ENCODE peak calls at places on chromosomes 3 and 15, in five cellular contexts. X, K, G, H and S are unnamed samples.

GRCh38 chr3:127667119-127667681 is 5.6 kb upstream of the ABTB1 start:
- DNase-seq in H (no peak), X (no peak), G (peak; percentile 52), K (no peak), S (no peak)

GRCh38 chr3:95277614-95278013 is 1214.8 kb downstream of the NSUN3 start:
- DNase-seq in X (no peak), G (no peak), H (no peak), K (no peak), S (no peak)

GRCh38 chr15:77606142-77607034 is 26.3 kb downstream of the LINGO1 start:
- DNase-seq in K (no peak), X (no peak), G (no peak), H (no peak), S (no peak)

GRCh38 chr3:150097588-150097890 is 126.8 kb upstream of the PFN2 start:
- DNase-seq in K (no peak), H (no peak), X (no peak), G (no peak), S (no peak)

GRCh38 chr3:150675587-150675986 is 28.1 kb downstream of the ERICH6 start:
- DNase-seq in X (no peak), H (no peak), G (no peak), K (no peak), S (no peak)

GRCh38 chr3:106255870-106256248 is 387.0 kb upstream of the CBLB start:
- DNase-seq in X (no peak), K (no peak), H (no peak), G (no peak), S (no peak)

GRCh38 chr3:23949784-23950183 is 4.7 kb downstream of the NR1D2 start:
- DNase-seq in H (no peak), G (no peak), X (peak; percentile 60), K (no peak), S (no peak)

GRCh38 chr3:17151598-17152373 is 267.0 kb downstream of the PLCL2 start:
- DNase-seq in H (no peak), K (peak; percentile 76), X (no peak), G (no peak), S (no peak)

GRCh38 chr3:123716421-123716820 is 131.6 kb upstream of the HACD2 start:
- DNase-seq in K (no peak), X (no peak), H (no peak), G (peak; percentile 3), S (no peak)

GRCh38 chr3:4734454-4734853 is 241.3 kb downstream of the ITPR1 start:
- DNase-seq in G (no peak), K (no peak), H (no peak), X (no peak), S (no peak)

GRCh38 chr3:151403246-151403645 is 18.7 kb upstream of the P2RY12 start:
- DNase-seq in G (no peak), H (no peak), X (no peak), K (no peak), S (no peak)

GRCh38 chr15:85475317-85475701 is 94.9 kb downstream of the AKAP13 start:
- DNase-seq in H (no peak), X (no peak), G (no peak), K (no peak), S (no peak)

GRCh38 chr3:41660510-41660909 is 301.4 kb downstream of the ULK4 start:
- DNase-seq in H (no peak), G (no peak), K (no peak), X (no peak), S (no peak)

GRCh38 chr3:73484656-73485248 is 140.0 kb downstream of the PDZRN3 start:
- DNase-seq in G (no peak), X (no peak), K (no peak), H (no peak), S (peak; percentile 72)

GRCh38 chr3:127698264-127699097 is 25.7 kb downstream of the ABTB1 start:
- DNase-seq in G (peak; percentile 42), H (no peak), X (peak; percentile 39), K (no peak), S (no peak)

GRCh38 chr15:83904107-83904720 is 250.3 kb downstream of the ADAMTSL3 start:
- DNase-seq in H (no peak), K (no peak), X (no peak), G (no peak), S (no peak)

GRCh38 chr15:63277044-63277892 is at the start of gene APH1B:
- DNase-seq in K (peak; percentile 76), H (peak; percentile 90), G (peak; percentile 93), X (peak; percentile 88), S (peak; percentile 92)

GRCh38 chr15:67563092-67563491 is 20.6 kb downstream of the MAP2K5 start:
- DNase-seq in H (no peak), X (no peak), K (no peak), G (no peak), S (no peak)

GRCh38 chr15:65561934-65562333 is 31.7 kb downstream of the HACD3 start:
- DNase-seq in X (no peak), K (no peak), H (no peak), G (no peak), S (no peak)

GRCh38 chr3:129549006-129549800 is 6.2 kb downstream of the H1-8 start:
- DNase-seq in K (no peak), X (no peak), H (no peak), G (no peak), S (no peak)

GRCh38 chr15:26967719-26968269 is 3.2 kb upstream of the GABRG3 start:
- DNase-seq in K (no peak), H (no peak), X (no peak), G (no peak), S (peak; percentile 90)

GRCh38 chr3:156033428-156033827 is 87.0 kb upstream of the KCNAB1 start:
- DNase-seq in X (no peak), G (no peak), H (no peak), K (no peak), S (no peak)

GRCh38 chr3:120471643-120472042 is 20.9 kb upstream of the FSTL1 start:
- DNase-seq in H (no peak), G (no peak), K (no peak), X (no peak), S (no peak)

GRCh38 chr3:48478631-48479555 is 25.1 kb downstream of the SHISA5 start:
- DNase-seq in X (no peak), H (peak; percentile 59), K (peak; percentile 74), G (no peak), S (peak; percentile 41)

DNA sequence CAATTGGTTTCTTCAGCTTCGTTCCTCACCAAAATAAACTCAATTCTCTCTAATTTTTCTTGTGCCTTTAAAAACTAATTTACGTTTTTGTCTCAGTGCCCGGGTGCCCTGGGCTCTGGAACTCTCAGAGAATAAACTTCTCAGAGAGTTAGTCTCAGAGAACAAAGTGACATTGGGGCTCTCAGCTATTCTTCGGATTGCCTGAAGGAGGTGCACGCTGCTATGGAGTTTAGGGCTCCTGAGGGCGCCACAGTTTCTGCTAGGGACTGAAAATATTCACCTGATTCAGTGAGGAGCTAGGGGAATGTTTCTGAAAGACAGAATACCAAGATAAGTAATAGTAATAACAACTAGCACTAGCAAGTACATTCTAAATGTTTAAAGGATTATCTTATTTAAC is 22.7 kb downstream of the ZIC4 start:
- DNase-seq in G (no peak), X (no peak), K (no peak), H (no peak), S (peak; percentile 75)
- H3K27me3 ChIP-seq in G (peaks cover 100% of the 10 kb centered on the region), X (peaks cover 41% of the 10 kb centered on the region), K (peaks cover 23% of the 10 kb centered on the region), H (peaks cover 100% of the 10 kb centered on the region), S (peaks cover 100% of the 10 kb centered on the region)

DNA sequence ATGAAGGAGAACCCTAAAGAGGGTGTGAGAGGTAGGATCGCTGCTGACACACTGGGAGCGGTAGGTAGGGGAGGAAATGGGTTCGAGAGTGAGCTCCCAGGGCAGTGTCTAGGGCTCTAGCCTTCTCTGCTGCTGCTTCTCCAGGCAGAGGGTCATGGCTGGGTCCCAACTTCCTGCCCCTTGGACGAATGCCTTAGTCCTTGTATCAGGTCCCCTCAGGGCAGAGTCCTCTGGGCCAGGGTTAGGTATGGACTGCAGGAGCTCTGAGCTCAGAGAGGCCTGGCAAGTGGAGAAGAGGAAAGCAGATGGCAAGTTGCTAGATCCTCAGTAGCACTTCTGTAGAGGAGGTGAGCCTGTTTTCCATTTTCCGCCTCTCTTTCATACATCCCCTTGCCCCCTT is 2.9 kb downstream of the CORO2B start:
- DNase-seq in X (no peak), G (no peak), H (no peak), K (no peak), S (no peak)
- H3K4me1 ChIP-seq in X (peaks cover 20% of the 10 kb centered on the region), G (peaks cover 10% of the 10 kb centered on the region), H (peaks cover 43% of the 10 kb centered on the region), K (peaks cover 10% of the 10 kb centered on the region), S (peaks cover 10% of the 10 kb centered on the region)

DNA sequence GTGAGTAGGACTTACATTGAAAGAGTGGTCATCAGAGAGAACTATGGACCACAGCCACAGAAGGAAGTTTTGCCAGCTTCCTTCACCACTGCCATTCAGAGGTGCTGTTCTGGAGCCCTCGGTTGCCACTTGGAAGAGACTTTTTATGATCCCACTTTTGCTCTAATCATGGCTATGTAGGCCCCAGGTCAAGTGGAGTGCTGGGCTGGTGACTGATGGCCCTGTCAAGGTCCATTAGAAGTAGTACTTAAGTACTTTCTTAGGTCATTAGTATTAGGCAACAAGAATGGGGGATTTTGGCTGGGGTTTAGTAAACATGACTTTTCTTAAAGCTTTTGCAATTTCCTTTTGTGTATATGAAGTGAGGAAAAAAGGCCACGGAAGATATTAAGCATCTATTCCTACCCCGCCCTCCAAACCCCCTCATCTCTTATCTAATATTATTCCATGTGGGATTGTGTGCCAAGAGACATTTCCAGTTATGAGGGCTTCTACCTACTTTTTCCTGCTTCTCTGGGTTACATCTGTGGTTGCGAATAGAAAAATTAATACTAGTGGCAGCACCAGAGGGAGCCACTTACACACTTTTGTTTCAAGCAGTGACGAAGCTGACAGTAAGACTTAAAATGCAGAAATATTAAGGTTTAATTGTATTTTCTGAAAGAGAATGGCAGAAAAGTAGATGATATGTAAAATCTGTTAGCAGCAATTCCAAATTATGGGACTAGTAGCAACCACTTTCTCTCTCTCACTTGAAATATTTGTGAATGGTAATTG is 13.9 kb downstream of the NLGN1 start:
- DNase-seq in G (no peak), H (no peak), K (no peak), X (no peak), S (no peak)
- TF ChIP-seq CTCF in G (peak; percentile 32), H (peak; percentile 15), K (no peak), X (peak; percentile 21), S (peak; percentile 62)

GRCh38 chr3:81601707-81602305 is 159.6 kb downstream of the GBE1 start:
- DNase-seq in H (no peak), G (no peak), X (no peak), K (no peak), S (no peak)
- H3K27me3 ChIP-seq in H (no peaks in the 10 kb centered on the region), G (no peaks in the 10 kb centered on the region), X (no peaks in the 10 kb centered on the region), K (no peaks in the 10 kb centered on the region), S (no peaks in the 10 kb centered on the region)

DNA sequence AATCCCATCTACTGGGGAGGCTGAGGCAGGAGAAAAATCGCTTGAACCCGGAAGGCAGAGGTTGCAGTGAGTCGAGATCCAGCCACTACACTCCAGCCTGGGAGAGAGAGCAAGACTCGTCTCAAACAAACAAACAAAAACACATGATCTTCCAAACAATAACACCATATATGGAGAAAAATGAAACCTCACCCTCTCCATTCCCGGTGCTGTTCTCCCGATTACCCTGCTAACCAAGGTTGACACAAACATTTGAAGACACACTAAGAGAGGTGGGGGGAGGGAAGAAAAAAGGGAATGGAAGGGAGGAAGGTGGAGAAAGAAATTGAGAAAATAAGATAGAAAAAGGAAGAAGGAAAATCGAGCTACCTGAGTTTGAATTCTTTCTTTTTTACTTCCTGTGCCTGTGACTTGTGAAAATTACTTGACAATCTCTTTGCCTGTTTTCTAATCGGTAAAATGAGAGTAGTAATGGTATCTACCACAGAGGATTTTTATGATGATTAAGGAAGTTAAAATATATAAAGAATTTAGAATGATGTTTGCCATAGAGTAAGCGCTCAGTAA is 1.1 kb upstream of the PLSCR2 start:
- DNase-seq in K (no peak), X (no peak), G (no peak), H (no peak), S (no peak)
- H3K4me1 ChIP-seq in K (peaks cover 7% of the 10 kb centered on the region), X (peaks cover 23% of the 10 kb centered on the region), G (no peaks in the 10 kb centered on the region), H (peaks cover 20% of the 10 kb centered on the region), S (no peaks in the 10 kb centered on the region)

GRCh38 chr15:92811514-92811913 is 88.6 kb upstream of the CHD2 start:
- DNase-seq in K (no peak), X (peak; percentile 83), H (peak; percentile 28), G (no peak), S (no peak)
- TF ChIP-seq CTCF in K (no peak), X (no peak), H (no peak), G (no peak), S (no peak)